ENCODE peak calls at places on chromosomes 7 and 10, in ten cellular contexts. V is left colon; U is GM18507; X is HepG2; H is renal cortical epithelial cell; P is NCI-H774; S is choroid plexus epithelial cell; T is ELR; A is sciatic nerve; D is stimulated activated CD8-positive, alpha-beta memory T cell treated with anti-CD3 and anti-CD28 coated beads, Interleukin-4, amount 100 ng/mL, for 4 hours. R is an unnamed sample.

GRCh38 chr7:159188011-159188410 is 43.3 kb upstream of the VIPR2 start:
- DNase-seq in P (no peak), H (no peak), V (no peak), A (no peak), D (no peak), S (no peak), X (no peak), T (no peak), U (no peak), R (no peak)

GRCh38 chr10:77919713-77920108 is 6.8 kb downstream of the DLG5 start:
- DNase-seq in U (no peak), T (peak), P (no peak), A (no peak), S (peak), X (peak), D (no peak), H (peak), V (no peak), R (no peak)

GRCh38 chr10:132294561-132295320 is 13.0 kb downstream of the STK32C start:
- DNase-seq in H (no peak), S (no peak), V (peak), T (no peak), U (no peak), A (peak), D (no peak), X (no peak), P (no peak), R (peak)

GRCh38 chr10:16423599-16423998 is 13.2 kb upstream of the PTER start:
- DNase-seq in D (no peak), U (no peak), T (no peak), S (no peak), P (no peak), V (no peak), X (no peak), A (no peak), H (peak), R (no peak)

GRCh38 chr7:114865564-114865963 is 56.3 kb upstream of the MDFIC start:
- DNase-seq in T (peak), U (peak), P (no peak), A (peak), D (peak), S (peak), V (peak), H (peak), X (peak), R (peak)

GRCh38 chr10:130810856-130811255 is 500.7 kb downstream of the TCERG1L start:
- DNase-seq in T (no peak), V (no peak), D (no peak), A (no peak), S (no peak), H (no peak), P (no peak), X (no peak), U (no peak), R (no peak)

GRCh38 chr10:57188846-57189245 is 827.8 kb upstream of the ZWINT start:
- DNase-seq in P (no peak), U (no peak), T (no peak), H (no peak), X (no peak), S (no peak), D (no peak), A (no peak), V (no peak), R (no peak)

GRCh38 chr7:158022601-158023000 is 565.0 kb downstream of the PTPRN2 start:
- DNase-seq in V (no peak), S (no peak), P (no peak), T (no peak), X (no peak), A (peak), H (no peak), D (no peak), U (no peak), R (peak)

GRCh38 chr10:128843972-128844371 is 623.1 kb upstream of the MGMT start:
- DNase-seq in T (no peak), X (no peak), A (no peak), D (no peak), U (no peak), V (no peak), H (peak), S (no peak), P (no peak), R (no peak)

GRCh38 chr7:9189683-9190082 is 756.3 kb downstream of the NXPH1 start:
- DNase-seq in H (no peak), S (no peak), P (no peak), V (no peak), T (no peak), U (no peak), A (no peak), D (no peak), X (no peak), R (no peak)

GRCh38 chr10:129386415-129387257 is 80.4 kb upstream of the MGMT start:
- DNase-seq in V (no peak), A (no peak), H (no peak), S (no peak), T (no peak), U (no peak), P (no peak), D (no peak), X (no peak), R (no peak)

GRCh38 chr7:148507741-148508285 is 82.8 kb upstream of the C7orf33 start:
- DNase-seq in P (no peak), V (no peak), U (no peak), S (no peak), A (no peak), H (no peak), X (no peak), T (no peak), D (no peak), R (no peak)

GRCh38 chr10:103911021-103911459 is 6.9 kb downstream of the STN1 start:
- DNase-seq in H (no peak), A (no peak), T (no peak), V (no peak), U (no peak), D (no peak), X (no peak), S (no peak), P (no peak), R (no peak)

GRCh38 chr10:33365314-33365713 is 30.8 kb upstream of the NRP1 start:
- DNase-seq in S (peak), T (no peak), V (no peak), P (no peak), X (no peak), D (no peak), A (no peak), H (no peak), U (no peak), R (no peak)

GRCh38 chr7:71650653-71651337 is 518.9 kb downstream of the GALNT17 start:
- DNase-seq in D (no peak), P (no peak), S (no peak), U (no peak), A (no peak), H (no peak), X (no peak), V (no peak), T (no peak), R (no peak)

GRCh38 chr10:73641272-73642060 is at the start of gene MYOZ1:
- DNase-seq in S (peak), H (no peak), P (no peak), D (no peak), T (peak), U (no peak), V (no peak), A (no peak), X (no peak), R (no peak)

GRCh38 chr7:39540320-39540719 is 25.9 kb upstream of the YAE1 start:
- DNase-seq in A (no peak), H (no peak), D (no peak), U (no peak), S (no peak), T (no peak), V (peak), P (peak), X (peak), R (no peak)

GRCh38 chr10:30092151-30092790 is 32.9 kb upstream of the JCAD start:
- DNase-seq in U (no peak), A (no peak), P (no peak), S (peak), T (peak), V (no peak), D (no peak), H (peak), X (no peak), R (no peak)

GRCh38 chr10:17387861-17388503 is 66.4 kb downstream of the ST8SIA6 start:
- DNase-seq in T (no peak), X (peak), V (peak), P (peak), D (no peak), U (no peak), H (peak), S (peak), A (no peak), R (no peak)

GRCh38 chr10:99777918-99778716 is 4.3 kb upstream of the ABCC2 start:
- DNase-seq in T (peak), U (no peak), S (peak), V (no peak), P (no peak), A (no peak), D (no peak), H (peak), X (peak), R (no peak)

GRCh38 chr10:94129393-94130130 is 135.8 kb downstream of the PLCE1 start:
- DNase-seq in A (no peak), P (no peak), V (no peak), D (no peak), T (peak), S (peak), X (no peak), H (peak), U (no peak), R (no peak)

GRCh38 chr7:1523838-1524237 is 6.7 kb upstream of the MAFK start:
- DNase-seq in U (no peak), S (no peak), H (no peak), V (peak), X (no peak), P (no peak), D (no peak), T (no peak), A (no peak), R (no peak)

GRCh38 chr10:73946253-73947145 is 35.6 kb downstream of the PLAU start:
- DNase-seq in P (no peak), A (no peak), H (no peak), X (no peak), V (no peak), U (no peak), T (no peak), S (no peak), D (no peak), R (no peak)

GRCh38 chr7:39650676-39651075 is 27.3 kb downstream of the RALA start:
- DNase-seq in A (no peak), V (no peak), U (no peak), P (no peak), H (no peak), X (no peak), D (no peak), S (peak), T (peak), R (no peak)

GRCh38 chr7:92808635-92809034 is 27.7 kb downstream of the CDK6 start:
- DNase-seq in S (peak), T (no peak), P (no peak), V (no peak), X (no peak), D (no peak), U (no peak), A (no peak), H (no peak), R (no peak)

GRCh38 chr10:77386833-77387232 is 250.8 kb downstream of the KCNMA1 start:
- DNase-seq in D (no peak), V (no peak), U (no peak), P (no peak), S (peak), H (peak), A (no peak), X (no peak), T (peak), R (no peak)

GRCh38 chr10:70363292-70363691 is 19.1 kb downstream of the LRRC20 start:
- DNase-seq in X (no peak), H (no peak), D (no peak), S (no peak), P (no peak), T (no peak), U (no peak), V (no peak), A (no peak), R (no peak)

GRCh38 chr10:124092270-124093075 is 925 bp downstream of the CHST15 start:
- DNase-seq in S (no peak), X (no peak), T (no peak), U (peak), D (no peak), V (peak), P (no peak), A (peak), H (no peak), R (peak)

GRCh38 chr7:8284606-8285005 is 22.6 kb upstream of the ICA1 start:
- DNase-seq in X (no peak), H (peak), D (no peak), T (no peak), A (no peak), V (peak), U (no peak), P (no peak), S (peak), R (no peak)

GRCh38 chr7:214410-215212 is 22.2 kb downstream of the FAM20C start:
- DNase-seq in A (no peak), U (no peak), T (peak), D (no peak), X (no peak), S (peak), H (peak), V (no peak), P (no peak), R (no peak)

GRCh38 chr10:4546500-4546899 is 279.5 kb upstream of the AKR1E2 start:
- DNase-seq in T (peak), D (no peak), U (no peak), A (no peak), H (peak), S (peak), X (no peak), P (no peak), V (no peak), R (no peak)

GRCh38 chr7:112286294-112287086 is 80.0 kb downstream of the ZNF277 start:
- DNase-seq in A (no peak), H (no peak), V (no peak), X (no peak), U (no peak), T (no peak), D (no peak), P (peak), S (no peak), R (no peak)

GRCh38 chr10:17660921-17661320 is 17.0 kb downstream of the STAM start:
- DNase-seq in D (no peak), A (no peak), H (no peak), P (no peak), X (no peak), V (no peak), S (no peak), U (no peak), T (no peak), R (no peak)

R was measured in upper lobe of right lung.